ENCODE peak calls at places on chromosomes 7 and 10, in four cellular contexts. One of them, this sample, is unnamed.

GRCh38 chr7:42950417-42950816 is 18.2 kb downstream of the MRPL32 start:
- DNase-seq in GM12878: no peak
- DNase-seq in H1: no peak
- DNase-seq in K562: no peak
- DNase-seq in this sample: no peak

GRCh38 chr10:121243003-121243898 is 355.0 kb downstream of the FGFR2 start:
- DNase-seq in K562: no peak
- DNase-seq in H1: no peak
- DNase-seq in GM12878: no peak
- DNase-seq in this sample: no peak

GRCh38 chr10:58173391-58173790 is 94.3 kb downstream of the IPMK start:
- DNase-seq in GM12878: no peak
- DNase-seq in K562: no peak
- DNase-seq in H1: no peak
- DNase-seq in this sample: no peak

GRCh38 chr7:131188367-131189339 is 139.0 kb upstream of the MKLN1 start:
- DNase-seq in H1: no peak
- DNase-seq in K562: peak; percentile 38
- DNase-seq in GM12878: peak; percentile 61
- DNase-seq in this sample: peak; percentile 93

GRCh38 chr7:45590679-45591057 is 16.5 kb downstream of the ADCY1 start:
- DNase-seq in GM12878: no peak
- DNase-seq in K562: no peak
- DNase-seq in H1: no peak
- DNase-seq in this sample: no peak

GRCh38 chr10:82668266-82668665 is 793.3 kb downstream of the NRG3 start:
- DNase-seq in K562: no peak
- DNase-seq in H1: no peak
- DNase-seq in GM12878: no peak
- DNase-seq in this sample: no peak

GRCh38 chr10:72426982-72427381 is 72.3 kb upstream of the DNAJB12 start:
- DNase-seq in K562: no peak
- DNase-seq in H1: no peak
- DNase-seq in GM12878: no peak
- DNase-seq in this sample: no peak

GRCh38 chr7:7920481-7920880 is 48.1 kb upstream of the GLCCI1 start:
- DNase-seq in GM12878: peak; percentile 76
- DNase-seq in K562: no peak
- DNase-seq in H1: no peak
- DNase-seq in this sample: no peak

GRCh38 chr10:58266003-58266825 is 1.5 kb downstream of the IPMK start:
- DNase-seq in GM12878: no peak
- DNase-seq in H1: no peak
- DNase-seq in K562: peak; percentile 31
- DNase-seq in this sample: no peak

GRCh38 chr7:127678947-127679346 is 27.0 kb downstream of the SND1 start:
- DNase-seq in H1: no peak
- DNase-seq in K562: no peak
- DNase-seq in GM12878: peak; percentile 49
- DNase-seq in this sample: no peak

GRCh38 chr10:46524471-46525176 is 31.8 kb downstream of the GPRIN2 start:
- DNase-seq in H1: no peak
- DNase-seq in K562: peak; percentile 70
- DNase-seq in GM12878: no peak
- DNase-seq in this sample: peak; percentile 21

GRCh38 chr7:39919646-39920045 is 30.4 kb upstream of the CDK13 start:
- DNase-seq in GM12878: no peak
- DNase-seq in K562: no peak
- DNase-seq in H1: peak; percentile 34
- DNase-seq in this sample: no peak

GRCh38 chr10:34655286-34656170 is 159.6 kb downstream of the PARD3 start:
- DNase-seq in H1: peak; percentile 74
- DNase-seq in GM12878: no peak
- DNase-seq in K562: peak; percentile 38
- DNase-seq in this sample: peak; percentile 63

GRCh38 chr10:132634241-132634946 is 96.8 kb downstream of the INPP5A start:
- DNase-seq in GM12878: no peak
- DNase-seq in K562: no peak
- DNase-seq in H1: no peak
- DNase-seq in this sample: no peak

GRCh38 chr7:51090411-51090810 is 226.2 kb downstream of the COBL start:
- DNase-seq in GM12878: no peak
- DNase-seq in H1: no peak
- DNase-seq in K562: no peak
- DNase-seq in this sample: no peak

GRCh38 chr10:118956253-118957140 is 73.0 kb upstream of the NANOS1 start:
- DNase-seq in GM12878: no peak
- DNase-seq in K562: no peak
- DNase-seq in H1: peak; percentile 38
- DNase-seq in this sample: no peak

GRCh38 chr7:140557809-140558518 is 78.7 kb upstream of the MKRN1 start:
- DNase-seq in GM12878: no peak
- DNase-seq in K562: no peak
- DNase-seq in H1: no peak
- DNase-seq in this sample: no peak

GRCh38 chr7:144037414-144038096 is 11.2 kb upstream of the OR2A5 start:
- DNase-seq in H1: no peak
- DNase-seq in K562: no peak
- DNase-seq in GM12878: no peak
- DNase-seq in this sample: no peak

GRCh38 chr7:106063692-106064091 is 48.4 kb downstream of the SYPL1 start:
- DNase-seq in K562: no peak
- DNase-seq in H1: no peak
- DNase-seq in GM12878: no peak
- DNase-seq in this sample: no peak

GRCh38 chr7:115015619-115016018 is 93.7 kb downstream of the MDFIC start:
- DNase-seq in H1: no peak
- DNase-seq in K562: no peak
- DNase-seq in GM12878: no peak
- DNase-seq in this sample: no peak

GRCh38 chr7:15764986-15765385 is 78.5 kb upstream of the MEOX2 start:
- DNase-seq in H1: no peak
- DNase-seq in K562: no peak
- DNase-seq in GM12878: no peak
- DNase-seq in this sample: no peak

GRCh38 chr7:28957064-28957821 is 887 bp downstream of the TRIL start:
- DNase-seq in K562: no peak
- DNase-seq in H1: peak; percentile 80
- DNase-seq in GM12878: no peak
- DNase-seq in this sample: no peak

GRCh38 chr10:3241128-3242057 is 68.8 kb upstream of the PITRM1 start:
- DNase-seq in GM12878: no peak
- DNase-seq in H1: no peak
- DNase-seq in K562: no peak
- DNase-seq in this sample: no peak

DNA sequence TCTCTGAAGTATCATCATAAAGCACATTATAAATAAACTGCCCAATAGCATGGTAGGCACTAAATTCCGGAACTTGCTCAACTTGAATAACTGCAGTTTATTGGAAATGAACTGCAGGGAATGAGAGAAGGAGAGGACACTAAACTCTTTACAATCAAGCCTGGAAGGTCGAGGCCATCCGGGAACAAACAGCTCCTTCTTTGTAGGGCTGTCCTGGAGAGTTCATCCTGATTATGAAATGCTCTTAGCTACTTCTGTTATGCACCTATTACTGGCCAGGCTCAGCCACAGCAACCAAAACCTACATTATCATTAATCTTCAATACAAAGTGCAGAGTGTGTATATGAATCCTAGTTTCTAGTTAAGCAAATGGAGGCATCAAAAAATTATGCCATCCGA is 64.7 kb downstream of the PPP1R17 start:
- DNase-seq in H1: no peak
- DNase-seq in K562: no peak
- DNase-seq in GM12878: no peak
- DNase-seq in this sample: no peak
- TF ChIP-seq EGR1 in H1: no peak
- TF ChIP-seq EGR1 in K562: no peak
- TF ChIP-seq EGR1 in GM12878: no peak
- TF ChIP-seq EGR1 in this sample: no peak

DNA sequence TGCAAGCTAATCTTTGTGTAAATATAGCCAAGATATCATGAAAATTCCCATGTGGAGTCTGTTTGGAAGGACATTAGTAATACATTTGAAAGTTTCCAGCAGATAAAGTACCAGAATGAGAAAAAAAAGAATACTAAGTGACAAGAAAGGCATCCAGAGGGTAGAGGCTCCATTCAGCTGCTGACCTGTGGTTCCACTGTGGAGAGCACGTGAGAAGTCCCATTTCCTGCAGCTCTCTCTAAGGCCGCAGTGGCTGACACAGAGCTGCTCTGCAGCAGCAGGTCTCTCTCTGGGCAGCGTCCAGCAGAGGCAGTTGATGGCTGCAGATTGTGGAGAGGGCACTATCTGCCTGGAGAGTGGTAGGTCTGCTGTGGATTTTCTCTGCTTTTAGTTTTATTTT is 100.1 kb upstream of the TMEM72 start:
- DNase-seq in GM12878: no peak
- DNase-seq in H1: no peak
- DNase-seq in K562: no peak
- DNase-seq in this sample: no peak
- TF ChIP-seq EGR1 in GM12878: no peak
- TF ChIP-seq EGR1 in H1: no peak
- TF ChIP-seq EGR1 in K562: no peak
- TF ChIP-seq EGR1 in this sample: no peak

GRCh38 chr7:148708026-148708685 is 9.5 kb downstream of the CUL1 start:
- DNase-seq in K562: no peak
- DNase-seq in H1: no peak
- DNase-seq in GM12878: no peak
- DNase-seq in this sample: no peak
- TF ChIP-seq EGR1 in K562: no peak
- TF ChIP-seq EGR1 in H1: no peak
- TF ChIP-seq EGR1 in GM12878: no peak
- TF ChIP-seq EGR1 in this sample: no peak

GRCh38 chr10:62033108-62033507 is 131.6 kb downstream of the ARID5B start:
- DNase-seq in K562: no peak
- DNase-seq in GM12878: no peak
- DNase-seq in H1: no peak
- DNase-seq in this sample: no peak

GRCh38 chr10:62027841-62028501 is 126.5 kb downstream of the ARID5B start:
- DNase-seq in K562: no peak
- DNase-seq in H1: no peak
- DNase-seq in GM12878: no peak
- DNase-seq in this sample: no peak

GRCh38 chr10:62036186-62037081 is 134.9 kb downstream of the ARID5B start:
- DNase-seq in K562: no peak
- DNase-seq in GM12878: no peak
- DNase-seq in H1: no peak
- DNase-seq in this sample: no peak

GRCh38 chr10:62029401-62029800 is 127.9 kb downstream of the ARID5B start:
- DNase-seq in GM12878: no peak
- DNase-seq in H1: no peak
- DNase-seq in K562: no peak
- DNase-seq in this sample: no peak

GRCh38 chr10:62031522-62031921 is 130.0 kb downstream of the ARID5B start:
- DNase-seq in K562: no peak
- DNase-seq in H1: no peak
- DNase-seq in GM12878: no peak
- DNase-seq in this sample: no peak
- TF ChIP-seq EGR1 in K562: no peak
- TF ChIP-seq EGR1 in H1: no peak
- TF ChIP-seq EGR1 in GM12878: no peak
- TF ChIP-seq EGR1 in this sample: no peak

This sample was measured in HCT116.